ENCODE peak calls at places on chromosome 20, in five cellular contexts. One of them, this sample, is unnamed.

GRCh38 chr20:62685781-62686555 is 22.7 kb upstream of the NTSR1 start:
- DNase-seq in A549: no peak
- DNase-seq in K562: peak
- DNase-seq in GM12878: no peak
- DNase-seq in HepG2: peak
- DNase-seq in this sample: no peak

GRCh38 chr20:61674051-61674450 is 391.6 kb downstream of the TAF4 start:
- DNase-seq in HepG2: no peak
- DNase-seq in A549: no peak
- DNase-seq in K562: no peak
- DNase-seq in GM12878: no peak
- DNase-seq in this sample: no peak

GRCh38 chr20:33178726-33179125 is 10.8 kb downstream of the BPIFA2 start:
- DNase-seq in GM12878: no peak
- DNase-seq in HepG2: peak
- DNase-seq in A549: peak
- DNase-seq in K562: no peak
- DNase-seq in this sample: peak

GRCh38 chr20:21156266-21156665 is 30.4 kb downstream of the KIZ start:
- DNase-seq in K562: no peak
- DNase-seq in GM12878: no peak
- DNase-seq in A549: no peak
- DNase-seq in HepG2: no peak
- DNase-seq in this sample: peak

GRCh38 chr20:50921055-50921454 is 10.2 kb downstream of the ADNP start:
- DNase-seq in K562: no peak
- DNase-seq in A549: no peak
- DNase-seq in HepG2: no peak
- DNase-seq in GM12878: no peak
- DNase-seq in this sample: no peak

GRCh38 chr20:44109951-44110361 is 77.0 kb downstream of the JPH2 start:
- DNase-seq in HepG2: no peak
- DNase-seq in GM12878: no peak
- DNase-seq in K562: peak
- DNase-seq in A549: no peak
- DNase-seq in this sample: peak

GRCh38 chr20:46709055-46709458 is 392 bp upstream of the SLC2A10 start:
- DNase-seq in K562: no peak
- DNase-seq in GM12878: no peak
- DNase-seq in HepG2: no peak
- DNase-seq in A549: no peak
- DNase-seq in this sample: peak

GRCh38 chr20:3652646-3653596 is 10.3 kb downstream of the GFRA4 start:
- DNase-seq in HepG2: no peak
- DNase-seq in K562: peak
- DNase-seq in A549: no peak
- DNase-seq in GM12878: no peak
- DNase-seq in this sample: no peak

GRCh38 chr20:37527638-37528441 is at the start of gene BLCAP:
- DNase-seq in A549: peak
- DNase-seq in GM12878: peak
- DNase-seq in K562: peak
- DNase-seq in HepG2: peak
- DNase-seq in this sample: peak

GRCh38 chr20:8720089-8720488 is 348.8 kb upstream of the PLCB4 start:
- DNase-seq in HepG2: no peak
- DNase-seq in GM12878: no peak
- DNase-seq in A549: no peak
- DNase-seq in K562: no peak
- DNase-seq in this sample: no peak

GRCh38 chr20:56440346-56441007 is 27.9 kb upstream of the RTF2 start:
- DNase-seq in HepG2: no peak
- DNase-seq in K562: no peak
- DNase-seq in A549: no peak
- DNase-seq in GM12878: peak
- DNase-seq in this sample: no peak

GRCh38 chr20:19668406-19668805 is 89.7 kb upstream of the RIN2 start:
- DNase-seq in K562: no peak
- DNase-seq in A549: no peak
- DNase-seq in HepG2: no peak
- DNase-seq in GM12878: no peak
- DNase-seq in this sample: no peak

GRCh38 chr20:44110816-44111568 is 76.0 kb downstream of the JPH2 start:
- DNase-seq in HepG2: no peak
- DNase-seq in A549: no peak
- DNase-seq in GM12878: no peak
- DNase-seq in K562: no peak
- DNase-seq in this sample: no peak

GRCh38 chr20:36128463-36129176 is 25.9 kb upstream of the EPB41L1 start:
- DNase-seq in A549: no peak
- DNase-seq in GM12878: no peak
- DNase-seq in HepG2: no peak
- DNase-seq in K562: peak
- DNase-seq in this sample: no peak

GRCh38 chr20:50252715-50253500 is 62.3 kb downstream of the CEBPB start:
- DNase-seq in HepG2: no peak
- DNase-seq in A549: no peak
- DNase-seq in K562: no peak
- DNase-seq in GM12878: no peak
- DNase-seq in this sample: no peak

GRCh38 chr20:57679113-57679512 is 30.7 kb downstream of the PMEPA1 start:
- DNase-seq in A549: no peak
- DNase-seq in GM12878: no peak
- DNase-seq in K562: no peak
- DNase-seq in HepG2: no peak
- DNase-seq in this sample: no peak

GRCh38 chr20:43590036-43590391 is 723 bp upstream of the IFT52 start:
- DNase-seq in A549: peak
- DNase-seq in GM12878: no peak
- DNase-seq in HepG2: peak
- DNase-seq in K562: peak
- DNase-seq in this sample: peak

GRCh38 chr20:25514747-25515340 is 70.5 kb downstream of the NINL start:
- DNase-seq in GM12878: no peak
- DNase-seq in K562: no peak
- DNase-seq in A549: no peak
- DNase-seq in HepG2: no peak
- DNase-seq in this sample: no peak

GRCh38 chr20:51424270-51425041 is 118.1 kb downstream of the NFATC2 start:
- DNase-seq in HepG2: no peak
- DNase-seq in K562: no peak
- DNase-seq in A549: no peak
- DNase-seq in GM12878: no peak
- DNase-seq in this sample: no peak

GRCh38 chr20:24721891-24722530 is 227.1 kb upstream of the CST7 start:
- DNase-seq in GM12878: no peak
- DNase-seq in A549: no peak
- DNase-seq in K562: no peak
- DNase-seq in HepG2: no peak
- DNase-seq in this sample: no peak

GRCh38 chr20:32925481-32926196 is 66.9 kb downstream of the EFCAB8 start:
- DNase-seq in A549: no peak
- DNase-seq in GM12878: no peak
- DNase-seq in K562: no peak
- DNase-seq in HepG2: no peak
- DNase-seq in this sample: no peak

GRCh38 chr20:34249291-34249690 is 8.1 kb downstream of the ASIP start:
- DNase-seq in HepG2: no peak
- DNase-seq in GM12878: peak
- DNase-seq in A549: no peak
- DNase-seq in K562: peak
- DNase-seq in this sample: no peak

DNA sequence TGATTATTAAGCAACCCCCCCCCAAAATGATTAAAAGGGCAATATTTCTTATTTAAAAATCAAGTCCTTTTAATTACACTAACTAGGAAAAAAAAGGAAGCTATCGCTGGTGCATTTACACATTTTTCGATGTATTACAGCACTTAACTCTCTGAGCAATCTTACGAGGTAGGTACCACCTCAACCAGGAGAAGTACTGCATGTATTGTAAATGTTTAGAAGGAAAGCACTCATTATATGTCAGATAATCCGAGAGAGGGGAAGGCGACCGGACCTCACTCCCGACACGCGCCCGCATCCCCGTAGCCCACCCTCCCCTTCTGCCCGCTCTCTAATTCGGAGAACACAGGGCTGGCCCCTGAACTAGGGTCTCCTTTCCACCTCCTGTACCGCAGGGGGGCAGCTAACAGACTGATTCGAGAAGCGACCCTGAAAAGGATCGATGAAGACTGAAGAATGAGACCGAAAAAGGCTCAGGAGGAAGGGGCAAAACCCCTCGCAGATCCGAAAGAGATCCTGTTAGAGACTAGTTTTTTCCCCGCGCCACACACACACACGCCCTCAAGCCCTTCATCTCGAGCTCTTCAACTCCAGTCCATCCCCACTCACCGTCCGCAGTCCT is 337 bp downstream of the ESF1 start:
- DNase-seq in K562: no peak
- DNase-seq in HepG2: no peak
- DNase-seq in A549: peak
- DNase-seq in GM12878: no peak
- DNase-seq in this sample: no peak
- TF ChIP-seq JUNB in K562: no peak
- TF ChIP-seq JUNB in HepG2: no peak
- TF ChIP-seq JUNB in A549: no peak
- TF ChIP-seq JUNB in GM12878: no peak
- TF ChIP-seq JUNB in this sample: no peak

GRCh38 chr20:14918281-14918680 is 580.9 kb upstream of the FLRT3 start:
- DNase-seq in HepG2: no peak
- DNase-seq in A549: no peak
- DNase-seq in GM12878: no peak
- DNase-seq in K562: no peak
- DNase-seq in this sample: no peak

GRCh38 chr20:14921546-14921945 is 584.1 kb upstream of the FLRT3 start:
- DNase-seq in GM12878: no peak
- DNase-seq in K562: no peak
- DNase-seq in HepG2: no peak
- DNase-seq in A549: no peak
- DNase-seq in this sample: no peak

GRCh38 chr20:14916360-14916759 is 578.9 kb upstream of the FLRT3 start:
- DNase-seq in HepG2: no peak
- DNase-seq in K562: no peak
- DNase-seq in A549: no peak
- DNase-seq in GM12878: no peak
- DNase-seq in this sample: no peak

GRCh38 chr20:14919473-14920157 is 582.2 kb upstream of the FLRT3 start:
- DNase-seq in K562: no peak
- DNase-seq in HepG2: no peak
- DNase-seq in A549: no peak
- DNase-seq in GM12878: no peak
- DNase-seq in this sample: peak

DNA sequence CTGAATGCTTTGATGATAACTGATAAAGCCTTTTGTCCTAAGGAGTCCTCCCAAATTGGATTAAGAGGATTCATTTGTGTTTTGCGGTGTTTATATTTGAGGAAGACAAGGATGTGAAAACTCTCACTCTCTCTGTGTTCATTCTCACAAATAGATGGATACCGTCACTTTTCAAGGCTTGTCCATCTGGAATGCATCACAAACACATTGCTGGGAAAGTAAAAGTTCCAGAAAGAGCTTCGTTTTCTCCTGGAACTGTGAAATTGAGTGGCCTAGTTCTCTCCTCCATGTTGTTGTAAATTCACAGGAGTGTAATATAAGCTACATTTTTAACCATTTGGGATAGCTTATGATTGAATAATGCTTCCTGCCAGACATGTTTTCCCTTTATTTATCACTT is 581.6 kb upstream of the FLRT3 start:
- DNase-seq in GM12878: no peak
- DNase-seq in HepG2: no peak
- DNase-seq in A549: no peak
- DNase-seq in K562: no peak
- DNase-seq in this sample: no peak
- TF ChIP-seq JUNB in GM12878: no peak
- TF ChIP-seq JUNB in HepG2: no peak
- TF ChIP-seq JUNB in A549: no peak
- TF ChIP-seq JUNB in K562: no peak
- TF ChIP-seq JUNB in this sample: no peak

GRCh38 chr20:23116301-23117089 is 30.4 kb upstream of the CD93 start:
- DNase-seq in HepG2: peak
- DNase-seq in A549: no peak
- DNase-seq in GM12878: no peak
- DNase-seq in K562: no peak
- DNase-seq in this sample: no peak
- TF ChIP-seq JUNB in HepG2: no peak
- TF ChIP-seq JUNB in A549: no peak
- TF ChIP-seq JUNB in GM12878: no peak
- TF ChIP-seq JUNB in K562: no peak
- TF ChIP-seq JUNB in this sample: no peak

DNA sequence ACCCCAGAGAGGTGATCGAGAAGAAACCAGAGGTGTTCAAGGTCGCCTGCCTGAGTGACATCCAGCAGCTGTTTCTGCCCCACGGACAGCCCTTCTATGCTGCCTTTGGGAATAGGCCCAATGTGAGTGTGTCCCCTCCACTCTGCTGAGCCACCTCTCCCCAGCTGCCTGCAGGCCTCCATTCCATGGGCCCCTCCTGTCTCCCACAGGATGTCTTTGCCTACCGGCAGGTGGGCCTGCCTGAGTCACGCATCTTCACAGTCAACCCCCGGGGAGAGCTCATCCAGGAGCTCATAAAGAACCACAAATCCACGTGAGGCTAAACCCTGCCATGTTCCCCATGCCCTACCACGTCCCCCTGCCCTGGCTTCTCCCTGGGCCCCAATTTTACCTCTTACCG is 8.4 kb downstream of the EMILIN3 start:
- DNase-seq in A549: no peak
- DNase-seq in HepG2: no peak
- DNase-seq in GM12878: no peak
- DNase-seq in K562: no peak
- DNase-seq in this sample: no peak
- TF ChIP-seq JUNB in A549: no peak
- TF ChIP-seq JUNB in HepG2: no peak
- TF ChIP-seq JUNB in GM12878: no peak
- TF ChIP-seq JUNB in K562: no peak
- TF ChIP-seq JUNB in this sample: no peak

DNA sequence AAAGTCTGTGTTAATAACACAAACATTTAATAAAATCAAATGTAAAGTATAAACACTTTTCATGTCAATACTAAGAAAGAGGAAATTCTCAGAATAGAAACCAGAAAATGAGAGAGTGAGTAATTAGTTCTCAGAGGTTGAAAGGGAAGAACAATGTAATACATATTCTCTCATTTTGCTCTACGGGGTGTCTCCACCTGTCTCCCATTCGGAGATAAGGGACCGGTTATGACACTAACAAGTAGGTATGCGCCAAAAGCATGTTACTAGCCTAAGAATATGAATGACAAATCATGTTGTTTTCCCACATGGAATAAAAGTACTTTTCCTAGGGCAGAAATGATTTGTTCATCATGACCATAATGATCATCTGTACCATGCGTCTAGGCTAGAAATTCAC is 35.6 kb upstream of the PRELID3B start:
- DNase-seq in K562: no peak
- DNase-seq in HepG2: no peak
- DNase-seq in A549: no peak
- DNase-seq in GM12878: no peak
- DNase-seq in this sample: no peak
- TF ChIP-seq JUNB in K562: no peak
- TF ChIP-seq JUNB in HepG2: no peak
- TF ChIP-seq JUNB in A549: no peak
- TF ChIP-seq JUNB in GM12878: no peak
- TF ChIP-seq JUNB in this sample: no peak